ENCODE peak calls at places on chromosomes 5 and 9, in nine cellular contexts. S is stomach, G is NT2/D1, A is Caco-2, W is small intestine, U is prostate gland, X is H1, N is esophagus squamous epithelium, Z is aorta. V is an unnamed sample. For H3K36me3, the result is how much of the 10 kb centered on the place peaks cover.

GRCh38 chr5:137365126-137365865 is 133.8 kb downstream of the SPOCK1 start:
- DNase-seq in G (no peak), Z (no peak), S (no peak), A (no peak), U (no peak), W (no peak), X (no peak), N (no peak), V (no peak)

GRCh38 chr5:115557667-115558387 is 13.3 kb upstream of the FEM1C start:
- DNase-seq in Z (no peak), W (peak), X (no peak), N (no peak), A (no peak), U (peak), S (peak), G (no peak), V (no peak)

GRCh38 chr9:70421272-70422180 is 7.1 kb upstream of the KLF9 start:
- DNase-seq in N (no peak), W (peak), S (no peak), Z (no peak), A (no peak), U (no peak), G (no peak), X (no peak), V (peak)

GRCh38 chr5:89855417-89855816 is 554.1 kb downstream of the CETN3 start:
- DNase-seq in W (no peak), G (no peak), N (no peak), A (no peak), S (no peak), X (no peak), Z (no peak), U (no peak), V (no peak)

GRCh38 chr5:137902389-137903133 is 13.3 kb downstream of the PKD2L2 start:
- DNase-seq in Z (no peak), X (no peak), U (no peak), G (no peak), N (no peak), W (no peak), A (no peak), S (no peak), V (no peak)

GRCh38 chr9:123356851-123357747 is 1.1 kb downstream of the CRB2 start:
- DNase-seq in S (no peak), Z (no peak), N (no peak), X (no peak), W (no peak), U (no peak), G (no peak), A (no peak), V (peak)

GRCh38 chr9:109098221-109098959 is 21.4 kb downstream of the TMEM245 start:
- DNase-seq in Z (no peak), U (peak), S (no peak), G (no peak), X (no peak), A (peak), W (no peak), N (no peak), V (no peak)

GRCh38 chr5:15683332-15683731 is 183.4 kb downstream of the FBXL7 start:
- DNase-seq in Z (no peak), X (peak), A (peak), W (no peak), S (no peak), G (no peak), U (no peak), N (no peak), V (peak)

GRCh38 chr5:14869286-14870164 is 2.1 kb downstream of the ANKH start:
- DNase-seq in N (no peak), A (no peak), X (no peak), G (no peak), Z (no peak), S (no peak), W (peak), U (no peak), V (no peak)

GRCh38 chr5:53167836-53168235 is 58.3 kb upstream of the MOCS2 start:
- DNase-seq in A (no peak), U (no peak), Z (peak), N (no peak), W (no peak), S (peak), X (no peak), G (no peak), V (no peak)

GRCh38 chr5:138696501-138696900 is 56.7 kb upstream of the CTNNA1 start:
- DNase-seq in A (peak), Z (no peak), G (no peak), N (no peak), S (no peak), U (no peak), W (no peak), X (no peak), V (no peak)

GRCh38 chr9:16449331-16449730 is 421.1 kb downstream of the BNC2 start:
- DNase-seq in S (no peak), W (no peak), G (no peak), A (no peak), N (no peak), Z (no peak), X (no peak), U (no peak), V (no peak)

GRCh38 chr5:145101246-145101645 is 733.9 kb downstream of the PRELID2 start:
- DNase-seq in A (peak), X (no peak), G (no peak), N (no peak), U (no peak), S (no peak), W (no peak), Z (no peak), V (peak)

GRCh38 chr5:34977934-34978616 is 48.7 kb downstream of the DNAJC21 start:
- DNase-seq in W (no peak), G (no peak), X (no peak), Z (no peak), A (no peak), N (no peak), S (no peak), U (no peak), V (no peak)

GRCh38 chr9:96636368-96636767 is 16.7 kb upstream of the CDC14B start:
- DNase-seq in N (no peak), A (no peak), Z (no peak), S (no peak), U (no peak), X (no peak), W (no peak), G (no peak), V (no peak)

GRCh38 chr9:115593587-115594091 is 475.7 kb upstream of the TNC start:
- DNase-seq in A (peak), X (no peak), U (peak), G (peak), W (peak), S (no peak), N (no peak), Z (no peak), V (peak)

GRCh38 chr5:132063090-132063911 is 2.8 kb downstream of the IL3 start:
- DNase-seq in A (peak), U (peak), S (peak), G (peak), N (no peak), W (peak), X (peak), Z (peak), V (peak)

GRCh38 chr9:128456613-128457061 is 831 bp downstream of the ODF2 start:
- DNase-seq in U (peak), G (no peak), Z (peak), W (peak), N (no peak), X (no peak), S (peak), A (peak), V (peak)

GRCh38 chr5:158200624-158201023 is 341.7 kb upstream of the CLINT1 start:
- DNase-seq in Z (no peak), A (no peak), S (no peak), N (no peak), W (no peak), X (no peak), G (no peak), U (no peak), V (no peak)

GRCh38 chr5:140039561-140039960 is 3.5 kb downstream of the NRG2 start:
- DNase-seq in A (no peak), S (no peak), N (no peak), U (no peak), X (no peak), W (no peak), G (no peak), Z (no peak), V (no peak)

GRCh38 chr5:140038373-140038957 is 4.6 kb downstream of the NRG2 start:
- DNase-seq in N (no peak), A (no peak), Z (no peak), S (no peak), U (no peak), G (no peak), W (peak), X (no peak), V (peak)

GRCh38 chr5:140041492-140042421 is 1.3 kb downstream of the NRG2 start:
- DNase-seq in X (no peak), S (peak), N (no peak), W (peak), G (no peak), Z (peak), A (no peak), U (peak), V (peak)

GRCh38 chr5:140041099-140041491 is 2.0 kb downstream of the NRG2 start:
- DNase-seq in W (no peak), U (no peak), A (no peak), G (no peak), X (no peak), S (no peak), N (no peak), Z (no peak), V (no peak)

GRCh38 chr5:140040358-140040757 is 2.7 kb downstream of the NRG2 start:
- DNase-seq in G (no peak), S (no peak), Z (no peak), W (no peak), U (no peak), A (no peak), X (no peak), N (no peak), V (no peak)
- H3K4me3 ChIP-seq in G (no peak), S (no peak), Z (no peak), W (no peak), U (no peak), A (no peak), X (no peak), N (no peak), V (no peak)

GRCh38 chr5:6744841-6745705 is 31.8 kb downstream of the TENT4A start:
- DNase-seq in X (no peak), S (no peak), U (no peak), W (no peak), A (no peak), G (no peak), N (no peak), Z (no peak), V (no peak)

GRCh38 chr5:6745706-6746217 is 32.5 kb downstream of the TENT4A start:
- DNase-seq in X (no peak), N (no peak), G (no peak), A (peak), Z (no peak), W (peak), S (no peak), U (peak), V (peak)

GRCh38 chr5:6748142-6748541 is 34.9 kb downstream of the TENT4A start:
- DNase-seq in S (no peak), X (no peak), U (no peak), A (no peak), G (no peak), N (no peak), W (no peak), Z (no peak), V (no peak)

GRCh38 chr5:6746244-6746643 is 33.0 kb downstream of the TENT4A start:
- DNase-seq in Z (no peak), A (no peak), U (no peak), G (no peak), X (no peak), S (no peak), N (no peak), W (no peak), V (no peak)

GRCh38 chr5:6747103-6747502 is 33.9 kb downstream of the TENT4A start:
- DNase-seq in W (no peak), Z (no peak), N (no peak), S (no peak), X (no peak), U (no peak), A (no peak), G (no peak), V (no peak)
- H3K36me3 ChIP-seq in W (under half), Z (under half), N (half or more), S (half or more), X (under half), U (under half), A (under half), G (half or more), V (under half)

DNA sequence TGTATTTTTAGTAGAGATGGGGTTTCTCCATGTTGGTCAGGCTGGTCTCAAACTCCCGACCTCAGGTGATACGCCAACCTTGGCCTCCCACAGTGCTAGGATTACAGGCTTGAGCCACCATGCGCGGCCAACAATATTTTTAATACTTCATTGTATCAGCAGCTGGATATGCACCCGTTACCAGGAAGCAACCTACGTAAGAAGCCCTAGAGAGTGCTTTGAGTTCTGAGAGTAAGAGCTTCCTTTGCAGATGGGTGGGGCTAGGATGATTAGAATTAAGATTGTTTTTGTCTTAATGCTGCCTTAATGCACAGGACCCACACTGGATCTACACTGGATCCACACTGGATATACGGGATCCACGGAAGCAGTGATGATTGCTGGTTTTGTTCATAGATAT is 123.9 kb upstream of the ABCA1 start:
- DNase-seq in X (no peak), W (no peak), U (no peak), S (no peak), G (no peak), A (no peak), Z (no peak), N (no peak), V (no peak)
- H3K4me3 ChIP-seq in X (no peak), W (no peak), U (no peak), S (no peak), G (no peak), A (no peak), Z (no peak), N (no peak), V (no peak)

GRCh38 chr9:137917116-137917515 is 39.5 kb downstream of the CACNA1B start:
- DNase-seq in N (no peak), G (no peak), A (no peak), U (no peak), W (no peak), X (no peak), Z (no peak), S (no peak), V (no peak)
- H3K36me3 ChIP-seq in N (under half), G (half or more), A (under half), U (under half), W (under half), X (under half), Z (under half), S (under half), V (under half)

DNA sequence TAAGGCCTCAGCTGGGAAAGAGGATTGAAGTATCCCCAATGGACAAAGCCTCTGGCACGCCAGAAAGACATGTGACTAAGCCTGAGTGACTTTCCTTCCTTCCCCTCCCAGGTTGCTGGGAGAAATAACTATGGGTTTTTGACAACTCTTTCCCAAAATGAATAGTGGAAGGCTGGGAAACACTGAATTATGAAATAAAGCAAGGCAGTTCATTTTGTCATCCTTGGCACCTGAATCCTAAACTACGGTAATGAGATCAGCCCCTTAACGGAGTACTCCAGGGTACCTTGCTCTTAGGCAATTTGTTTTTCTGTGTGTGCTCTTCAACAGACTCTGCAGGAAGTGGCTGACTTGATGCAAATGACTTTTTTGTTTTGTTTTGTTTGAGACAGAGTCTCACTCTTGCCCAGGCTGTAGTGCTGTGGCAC is 75.2 kb downstream of the LMNB1 start:
- DNase-seq in W (peak), S (no peak), A (no peak), U (no peak), G (no peak), N (no peak), Z (no peak), X (no peak), V (no peak)
- H3K4me3 ChIP-seq in W (no peak), S (no peak), A (no peak), U (no peak), G (no peak), N (no peak), Z (no peak), X (no peak), V (no peak)

GRCh38 chr5:55959208-55959607 is 35.6 kb downstream of the IL6ST start:
- DNase-seq in A (no peak), S (no peak), U (no peak), G (no peak), N (no peak), W (no peak), X (no peak), Z (no peak), V (no peak)
- H3K36me3 ChIP-seq in A (under half), S (half or more), U (under half), G (half or more), N (half or more), W (under half), X (under half), Z (under half), V (under half)

GRCh38 chr5:151480384-151480783 is 33.0 kb downstream of the SLC36A1 start:
- DNase-seq in W (no peak), U (no peak), A (no peak), X (no peak), N (no peak), G (no peak), Z (no peak), S (no peak), V (no peak)
- H3K4me3 ChIP-seq in W (no peak), U (no peak), A (no peak), X (no peak), N (no peak), G (no peak), Z (no peak), S (no peak), V (no peak)